ENCODE peak calls at places on chromosomes 4 and X, in eight cellular contexts. Q, V, W, Z, F, Y, R and C are unnamed samples.

GRCh38 chr4:85498068-85498733 is 23.3 kb downstream of the ARHGAP24 start:
- DNase-seq in Z (no peak), Q (no peak), Y (peak; percentile 73), F (peak; percentile 94), R (no peak), V (peak; percentile 13), W (no peak), C (no peak)

GRCh38 chrX:1480082-1480785 is 27.5 kb upstream of the ASMTL start:
- DNase-seq in W (no peak), Q (peak; percentile 25), R (no peak), V (no peak), Z (no peak), F (no peak), Y (no peak), C (peak; percentile 13)

GRCh38 chrX:44011505-44011904 is 38.3 kb upstream of the NDP start:
- DNase-seq in F (no peak), V (no peak), Y (no peak), W (no peak), Z (no peak), Q (no peak), R (no peak), C (no peak)

GRCh38 chr4:6278801-6279197 is 9.1 kb downstream of the WFS1 start:
- DNase-seq in R (no peak), Y (peak; percentile 76), Q (no peak), W (no peak), Z (peak; percentile 29), V (no peak), F (no peak), C (no peak)

GRCh38 chrX:54794795-54795194 is 3.3 kb downstream of the ITIH6 start:
- DNase-seq in V (no peak), Q (no peak), F (no peak), R (no peak), Z (no peak), W (no peak), Y (no peak), C (no peak)

GRCh38 chrX:119698835-119699234 is 5.9 kb upstream of the SEPTIN6 start:
- DNase-seq in Y (peak; percentile 72), R (no peak), Q (no peak), F (peak; percentile 63), V (no peak), W (peak; percentile 47), Z (peak; percentile 75), C (no peak)

GRCh38 chr4:52868138-52868537 is 6.0 kb downstream of the RASL11B start:
- DNase-seq in W (no peak), F (no peak), R (no peak), V (peak; percentile 29), Z (no peak), Y (no peak), Q (no peak), C (peak; percentile 59)

GRCh38 chrX:154046262-154046771 is 26.6 kb upstream of the IRAK1 start:
- DNase-seq in V (no peak), W (no peak), Z (no peak), Y (peak; percentile 96), R (no peak), Q (no peak), F (peak; percentile 50), C (peak; percentile 51)

GRCh38 chr4:954211-955020 is 19.0 kb downstream of the DGKQ start:
- DNase-seq in V (no peak), Y (no peak), F (no peak), Q (peak; percentile 11), W (no peak), Z (no peak), R (no peak), C (no peak)

GRCh38 chrX:106168107-106168506 is at the start of gene PWWP3B:
- DNase-seq in V (peak; percentile 7), R (no peak), W (no peak), Z (no peak), Q (no peak), F (no peak), Y (peak; percentile 63), C (peak; percentile 53)

GRCh38 chrX:53682885-53683555 is 3.5 kb downstream of the HUWE1 start:
- DNase-seq in V (peak; percentile 15), F (peak; percentile 71), Y (peak; percentile 57), W (no peak), Q (no peak), R (no peak), Z (peak; percentile 65), C (no peak)

GRCh38 chrX:108131471-108131870 is 39.9 kb downstream of the ATG4A start:
- DNase-seq in F (peak; percentile 51), W (no peak), V (no peak), Y (peak; percentile 58), Q (no peak), R (no peak), Z (no peak), C (no peak)

GRCh38 chr4:98828801-98829200 is 100.1 kb downstream of the EIF4E start:
- DNase-seq in Y (no peak), Q (peak; percentile 48), V (no peak), F (peak; percentile 18), W (no peak), R (no peak), Z (peak; percentile 39), C (no peak)

GRCh38 chrX:95716841-95717240 is 967.8 kb upstream of the DIAPH2 start:
- DNase-seq in Q (no peak), Z (no peak), W (no peak), Y (no peak), F (no peak), V (no peak), R (no peak), C (no peak)

GRCh38 chrX:104156630-104157529 is at the start of gene SLC25A53:
- DNase-seq in Y (peak; percentile 82), Z (peak; percentile 90), F (peak; percentile 76), R (peak; percentile 49), Q (peak; percentile 82), W (peak; percentile 80), V (peak; percentile 78), C (peak; percentile 86)

GRCh38 chrX:17668929-17669328 is 68.4 kb upstream of the SCML1 start:
- DNase-seq in V (no peak), F (no peak), W (no peak), Q (no peak), Z (peak; percentile 24), R (no peak), Y (no peak), C (no peak)

GRCh38 chr4:94455081-94455480 is 3.3 kb downstream of the PDLIM5 start:
- DNase-seq in Z (no peak), W (no peak), Y (peak; percentile 87), V (no peak), R (no peak), F (peak; percentile 74), Q (no peak), C (no peak)

GRCh38 chr4:90238141-90238540 is 110.9 kb downstream of the CCSER1 start:
- DNase-seq in V (no peak), W (no peak), Z (no peak), R (no peak), Q (no peak), Y (no peak), F (no peak), C (no peak)

GRCh38 chrX:132412208-132412607 is 76.6 kb downstream of the MBNL3 start:
- DNase-seq in F (no peak), Y (no peak), R (no peak), V (no peak), Q (no peak), Z (no peak), W (no peak), C (peak; percentile 54)

GRCh38 chr4:121140712-121141111 is 23.4 kb downstream of the TNIP3 start:
- DNase-seq in Y (peak; percentile 66), Q (no peak), R (no peak), W (no peak), Z (no peak), V (no peak), F (peak; percentile 76), C (no peak)

GRCh38 chrX:94831364-94831763 is 1157.4 kb downstream of the FAM133A start:
- DNase-seq in Q (no peak), Z (no peak), W (no peak), V (no peak), Y (peak; percentile 7), R (no peak), F (no peak), C (no peak)

GRCh38 chr4:174362340-174362739 is 78.6 kb downstream of the CEP44 start:
- DNase-seq in R (no peak), Z (no peak), Y (no peak), W (no peak), Q (no peak), V (no peak), F (no peak), C (no peak)

GRCh38 chr4:135744928-135745327 is 1543.3 kb upstream of the PABPC4L start:
- DNase-seq in Q (no peak), W (no peak), F (no peak), R (no peak), Y (no peak), V (no peak), Z (no peak), C (no peak)

GRCh38 chr4:135804785-135805184 is 1603.2 kb upstream of the PABPC4L start:
- DNase-seq in Z (no peak), V (no peak), F (no peak), Y (no peak), R (no peak), Q (no peak), W (no peak), C (no peak)

GRCh38 chrX:2404816-2405215 is 96.0 kb downstream of the DHRSX start:
- DNase-seq in F (no peak), Q (no peak), R (no peak), W (no peak), Z (no peak), Y (no peak), V (no peak), C (no peak)

GRCh38 chrX:132226169-132226568 is 6.9 kb upstream of the RAP2C start:
- DNase-seq in Z (peak; percentile 11), Y (peak; percentile 27), R (no peak), Q (no peak), V (no peak), F (no peak), W (no peak), C (no peak)

GRCh38 chr4:114040319-114041116 is 61.1 kb upstream of the ARSJ start:
- DNase-seq in W (no peak), Y (no peak), Z (no peak), Q (no peak), R (no peak), V (no peak), F (peak; percentile 71), C (no peak)

GRCh38 chr4:151031831-151032605 is 16.9 kb upstream of the LRBA start:
- DNase-seq in Y (peak; percentile 39), F (peak; percentile 61), W (no peak), Q (peak; percentile 55), V (no peak), Z (peak; percentile 29), R (no peak), C (no peak)

GRCh38 chrX:130125090-130125489 is 14.8 kb upstream of the ELF4 start:
- DNase-seq in W (no peak), V (peak; percentile 17), R (no peak), Y (peak; percentile 94), F (no peak), Z (no peak), Q (no peak), C (no peak)

GRCh38 chr4:113971706-113972360 is 7.6 kb downstream of the ARSJ start:
- DNase-seq in F (peak; percentile 68), W (no peak), Y (no peak), R (no peak), Q (no peak), Z (no peak), V (no peak), C (no peak)

GRCh38 chrX:17788439-17788838 is 51.1 kb downstream of the SCML1 start:
- DNase-seq in R (peak; percentile 13), Z (peak; percentile 33), Y (peak; percentile 32), W (peak; percentile 15), V (peak; percentile 42), Q (peak; percentile 54), F (peak; percentile 24), C (peak; percentile 55)

GRCh38 chrX:107207089-107207488 is 678 bp downstream of the DNAAF6 start:
- DNase-seq in R (no peak), V (no peak), F (no peak), Q (no peak), Z (no peak), Y (no peak), W (no peak), C (no peak)

GRCh38 chrX:35244796-35245508 is 302.4 kb downstream of the FAM47B start:
- DNase-seq in F (no peak), Y (no peak), Q (no peak), Z (no peak), V (no peak), R (no peak), W (no peak), C (peak; percentile 41)

GRCh38 chr4:108531461-108531860 is 88.9 kb upstream of the RPL34 start:
- DNase-seq in Z (no peak), Q (no peak), Y (no peak), R (no peak), F (no peak), W (no peak), V (no peak), C (no peak)